ENCODE peak calls at places on chromosomes 1 and 21, in nine cellular contexts. C is OCI-LY7, M is hepatocyte, K is SK-N-SH, X is GM23248, Y is neural progenitor cell, F is PC-3, O is MM.1S, S is GM23338. N is an unnamed sample.

GRCh38 chr1:55817027-55817426 is 601.9 kb upstream of the USP24 start:
- DNase-seq in C (no peak), M (no peak), K (no peak), X (no peak), Y (no peak), F (no peak), O (peak), S (no peak), N (no peak)

GRCh38 chr1:54581621-54582035 is 33.6 kb downstream of the ACOT11 start:
- DNase-seq in C (no peak), M (peak), K (peak), X (peak), Y (no peak), F (peak), O (no peak), S (no peak), N (peak)

GRCh38 chr1:156821801-156822200 is 5.2 kb upstream of the SH2D2A start:
- DNase-seq in C (no peak), M (no peak), K (no peak), X (peak), Y (no peak), F (no peak), O (no peak), S (no peak), N (no peak)

GRCh38 chr1:212951058-212951923 is 950 bp downstream of the VASH2 start:
- DNase-seq in C (no peak), M (peak), K (peak), X (peak), Y (peak), F (no peak), O (no peak), S (no peak), N (no peak)

GRCh38 chr1:61123321-61123720 is 41.0 kb downstream of the NFIA start:
- DNase-seq in C (no peak), M (no peak), K (no peak), X (no peak), Y (no peak), F (no peak), O (no peak), S (no peak), N (no peak)

GRCh38 chr21:25607151-25607811 is at the start of gene MRPL39:
- DNase-seq in C (peak), M (peak), K (peak), X (peak), Y (peak), F (peak), O (peak), S (peak), N (peak)

GRCh38 chr1:9340864-9341263 is 48.2 kb downstream of the SPSB1 start:
- DNase-seq in C (no peak), M (no peak), K (no peak), X (no peak), Y (no peak), F (no peak), O (no peak), S (no peak), N (no peak)

GRCh38 chr1:102919659-102920058 is 188.7 kb downstream of the COL11A1 start:
- DNase-seq in C (no peak), M (no peak), K (no peak), X (peak), Y (no peak), F (peak), O (no peak), S (no peak), N (no peak)

GRCh38 chr1:199948587-199949280 is 78.8 kb upstream of the NR5A2 start:
- DNase-seq in C (peak), M (no peak), K (no peak), X (no peak), Y (no peak), F (peak), O (peak), S (no peak), N (peak)

GRCh38 chr1:233518344-233518743 is 95.6 kb upstream of the KCNK1 start:
- DNase-seq in C (peak), M (peak), K (peak), X (peak), Y (peak), F (peak), O (peak), S (peak), N (peak)

GRCh38 chr1:204578867-204579664 is 62.9 kb downstream of the MDM4 start:
- DNase-seq in C (peak), M (no peak), K (no peak), X (peak), Y (peak), F (no peak), O (peak), S (peak), N (no peak)

GRCh38 chr1:244163861-244164562 is 112.9 kb downstream of the ZBTB18 start:
- DNase-seq in C (no peak), M (peak), K (no peak), X (peak), Y (no peak), F (peak), O (no peak), S (peak), N (peak)

GRCh38 chr21:15558884-15559283 is 170.9 kb upstream of the USP25 start:
- DNase-seq in C (no peak), M (no peak), K (no peak), X (no peak), Y (no peak), F (no peak), O (no peak), S (no peak), N (no peak)

GRCh38 chr1:224894915-224895314 is 34.6 kb upstream of the DNAH14 start:
- DNase-seq in C (peak), M (peak), K (peak), X (peak), Y (peak), F (peak), O (no peak), S (peak), N (peak)

GRCh38 chr1:100034465-100034864 is 64.7 kb downstream of the SLC35A3 start:
- DNase-seq in C (peak), M (peak), K (peak), X (peak), Y (peak), F (peak), O (peak), S (peak), N (no peak)
- TF ChIP-seq EZH2phosphoT487 in C (no peak), M (no peak), K (no peak), X (no peak), Y (no peak), F (no peak), O (no peak), S (no peak), N (no peak)

DNA sequence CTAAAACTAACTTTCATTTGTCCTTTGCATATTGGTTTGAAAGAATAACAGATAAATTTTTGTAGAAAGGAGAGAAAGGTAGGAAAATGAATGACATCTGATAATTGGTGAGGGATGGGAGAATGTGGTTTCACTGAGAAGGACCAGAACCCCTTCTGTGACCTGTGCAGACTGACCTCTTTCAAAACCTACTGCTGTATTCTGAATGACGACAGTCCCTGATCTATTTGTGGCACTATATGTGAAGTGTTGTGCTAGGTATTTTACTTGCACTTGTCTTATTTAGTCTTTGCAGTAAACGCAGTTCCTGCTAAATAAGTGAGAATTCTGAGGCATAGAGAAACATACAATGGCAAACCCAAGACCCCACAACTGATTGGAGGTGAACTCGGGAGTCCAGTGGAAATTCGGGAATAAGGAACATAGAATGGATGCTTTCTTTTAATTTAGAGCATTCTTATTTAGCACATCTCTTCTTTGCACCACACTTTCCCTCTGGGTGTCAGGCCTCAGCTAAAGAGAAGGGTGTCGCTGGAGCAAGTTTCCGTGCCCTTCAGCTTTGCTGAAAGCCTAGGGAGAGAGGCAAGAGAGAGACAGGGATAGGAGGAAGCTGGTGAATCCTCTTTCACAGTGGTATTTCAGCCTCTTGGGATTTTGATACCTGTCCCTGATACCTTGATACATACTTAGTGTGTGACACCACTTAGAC is 230.2 kb downstream of the PAPPA2 start:
- DNase-seq in C (no peak), M (no peak), K (no peak), X (no peak), Y (no peak), F (no peak), O (no peak), S (no peak), N (no peak)
- TF ChIP-seq EZH2phosphoT487 in C (no peak), M (no peak), K (no peak), X (no peak), Y (no peak), F (no peak), O (no peak), S (no peak), N (no peak)

GRCh38 chr1:12097321-12097720 is 34.2 kb downstream of the TNFRSF8 start:
- DNase-seq in C (no peak), M (no peak), K (no peak), X (peak), Y (no peak), F (peak), O (no peak), S (no peak), N (no peak)
- TF ChIP-seq EZH2phosphoT487 in C (no peak), M (no peak), K (no peak), X (no peak), Y (no peak), F (no peak), O (no peak), S (no peak), N (no peak)

GRCh38 chr1:205809942-205810345 is 3.1 kb downstream of the SLC41A1 start:
- DNase-seq in C (no peak), M (no peak), K (no peak), X (no peak), Y (no peak), F (no peak), O (no peak), S (no peak), N (no peak)
- TF ChIP-seq EZH2phosphoT487 in C (no peak), M (no peak), K (no peak), X (no peak), Y (no peak), F (no peak), O (no peak), S (no peak), N (no peak)

N was measured in HCT116.